ENCODE peak calls at places on chromosomes 11 and 22, in nine cellular contexts. M, R, S, U, N, K, F, W and Y are unnamed samples.

GRCh38 chr11:63558459-63559157 is 4.6 kb downstream of the PLAAT2 start:
- DNase-seq in R (no peak), M (no peak), F (no peak), K (no peak), S (no peak), U (no peak), N (no peak), W (no peak), Y (no peak)

GRCh38 chr22:24145446-24146189 is 35.7 kb upstream of the SUSD2 start:
- DNase-seq in W (no peak), U (no peak), S (no peak), K (peak), N (no peak), F (no peak), R (no peak), M (no peak), Y (no peak)

GRCh38 chr22:44280665-44281188 is 32.0 kb downstream of the SHISAL1 start:
- DNase-seq in M (no peak), R (no peak), K (no peak), U (no peak), W (no peak), S (no peak), N (no peak), F (no peak), Y (no peak)

GRCh38 chr11:74559110-74559933 is 33.1 kb upstream of the POLD3 start:
- DNase-seq in M (peak), U (no peak), N (peak), K (no peak), F (no peak), W (no peak), R (no peak), S (no peak), Y (peak)

GRCh38 chr11:79437274-79437980 is 3.4 kb downstream of the TENM4 start:
- DNase-seq in S (no peak), M (peak), F (peak), U (no peak), K (peak), R (peak), W (no peak), N (peak), Y (no peak)

GRCh38 chr22:32237905-32238304 is 17.2 kb downstream of the SLC5A4 start:
- DNase-seq in R (no peak), N (no peak), W (no peak), K (no peak), M (no peak), F (no peak), S (no peak), U (no peak), Y (no peak)

GRCh38 chr11:18527512-18527911 is 770 bp upstream of the TSG101 start:
- DNase-seq in S (peak), M (no peak), K (peak), N (no peak), W (peak), R (no peak), F (no peak), U (no peak), Y (no peak)

GRCh38 chr11:128464878-128465277 is 122.5 kb downstream of the ETS1 start:
- DNase-seq in U (no peak), M (no peak), W (no peak), F (no peak), R (no peak), S (no peak), N (no peak), K (no peak), Y (no peak)

GRCh38 chr22:42680648-42681047 is 31.5 kb upstream of the CYB5R3 start:
- DNase-seq in U (no peak), F (no peak), W (peak), S (peak), N (peak), K (no peak), M (no peak), R (no peak), Y (peak)

GRCh38 chr11:126310992-126311310 is 7.1 kb downstream of the DCPS start:
- DNase-seq in S (no peak), N (no peak), W (peak), M (no peak), U (no peak), K (no peak), F (no peak), R (no peak), Y (no peak)

GRCh38 chr11:110130642-110131238 is 37.5 kb downstream of the ZC3H12C start:
- DNase-seq in U (no peak), M (no peak), K (peak), F (no peak), S (peak), R (no peak), W (peak), N (peak), Y (no peak)

GRCh38 chr22:40401532-40401931 is 31.1 kb downstream of the SGSM3 start:
- DNase-seq in U (peak), K (no peak), W (no peak), S (no peak), N (no peak), M (no peak), R (no peak), F (peak), Y (no peak)